ENCODE peak calls at places on chromosome 20, in ten cellular contexts. W is psoas muscle; O is nephron progenitor cell; E is activated CD8-positive, alpha-beta memory T cell treated with anti-CD3 and anti-CD28 coated beads, Interleukin-2, amount 50 U/mL, for 4 hours; B is cardiac fibroblast; H is aorta; N is CD4-positive, CD25-positive, alpha-beta regulatory T cell; I is kidney glomerular epithelial cell; J is stimulated activated naive CD4-positive, alpha-beta T cell; V is CD8-positive, alpha-beta memory T cell. K is an unnamed sample.

GRCh38 chr20:18524646-18525045 is 16.9 kb downstream of the SEC23B start:
- DNase-seq in W (no peak), O (no peak), E (no peak), B (peak; percentile 84), H (no peak), N (no peak), I (no peak), J (no peak), V (no peak), K (no peak)

GRCh38 chr20:57627339-57627738 is 7.1 kb upstream of the ZBP1 start:
- DNase-seq in W (no peak), O (no peak), E (no peak), B (no peak), H (peak; percentile 23), N (no peak), I (no peak), J (no peak), V (no peak), K (no peak)

GRCh38 chr20:47440857-47441773 is 60.6 kb upstream of the NCOA3 start:
- DNase-seq in W (no peak), O (no peak), E (no peak), B (no peak), H (peak; percentile 23), N (no peak), I (peak; percentile 25), J (no peak), V (no peak), K (no peak)

GRCh38 chr20:24245093-24245492 is 224.3 kb upstream of the SYNDIG1 start:
- DNase-seq in W (no peak), O (no peak), E (no peak), B (no peak), H (no peak), N (no peak), I (no peak), J (no peak), V (no peak), K (no peak)

GRCh38 chr20:4244700-4245485 is 229.5 kb upstream of the RNF24 start:
- DNase-seq in W (no peak), O (no peak), E (no peak), B (no peak), H (no peak), N (no peak), I (no peak), J (no peak), V (no peak), K (no peak)

GRCh38 chr20:37336369-37337207 is 9.4 kb upstream of the SRC start:
- DNase-seq in W (peak; percentile 56), O (peak; percentile 75), E (peak; percentile 31), B (peak; percentile 39), H (peak; percentile 75), N (peak; percentile 26), I (peak; percentile 54), J (no peak), V (peak; percentile 40), K (no peak)

GRCh38 chr20:19998990-19999705 is 18.0 kb upstream of the NAA20 start:
- DNase-seq in W (no peak), O (no peak), E (no peak), B (no peak), H (no peak), N (no peak), I (no peak), J (no peak), V (no peak), K (no peak)

GRCh38 chr20:43981535-43981934 is 66.9 kb downstream of the TOX2 start:
- DNase-seq in W (no peak), O (no peak), E (no peak), B (no peak), H (no peak), N (no peak), I (no peak), J (no peak), V (no peak), K (no peak)

GRCh38 chr20:58389324-58389967 is 417 bp downstream of the VAPB start:
- DNase-seq in W (peak; percentile 52), O (peak; percentile 51), E (no peak), B (peak; percentile 40), H (no peak), N (peak; percentile 59), I (no peak), J (no peak), V (no peak), K (no peak)

GRCh38 chr20:47970282-47970903 is 185.1 kb upstream of the SULF2 start:
- DNase-seq in W (no peak), O (no peak), E (no peak), B (no peak), H (no peak), N (no peak), I (no peak), J (no peak), V (no peak), K (no peak)

GRCh38 chr20:63628246-63628975 is 1.5 kb upstream of the GMEB2 start:
- DNase-seq in W (peak; percentile 59), O (peak; percentile 26), E (peak; percentile 62), B (peak; percentile 85), H (peak; percentile 73), N (peak; percentile 75), I (peak; percentile 60), J (peak; percentile 40), V (peak; percentile 59), K (no peak)

GRCh38 chr20:48107560-48107959 is 322.3 kb upstream of the SULF2 start:
- DNase-seq in W (no peak), O (no peak), E (no peak), B (peak; percentile 9), H (no peak), N (no peak), I (no peak), J (no peak), V (no peak), K (no peak)

GRCh38 chr20:15902493-15902892 is 670.8 kb downstream of the KIF16B start:
- DNase-seq in W (no peak), O (peak; percentile 33), E (no peak), B (no peak), H (no peak), N (no peak), I (no peak), J (no peak), V (no peak), K (peak; percentile 3)

GRCh38 chr20:36311141-36311853 is 5.2 kb downstream of the DLGAP4 start:
- DNase-seq in W (no peak), O (no peak), E (no peak), B (peak; percentile 11), H (no peak), N (no peak), I (no peak), J (no peak), V (no peak), K (no peak)

GRCh38 chr20:32215729-32216128 is 8.0 kb downstream of the POFUT1 start:
- DNase-seq in W (no peak), O (no peak), E (no peak), B (no peak), H (no peak), N (no peak), I (no peak), J (no peak), V (no peak), K (no peak)

GRCh38 chr20:967796-968742 is 34.0 kb downstream of the RSPO4 start:
- DNase-seq in W (no peak), O (no peak), E (no peak), B (peak; percentile 56), H (no peak), N (peak; percentile 55), I (no peak), J (no peak), V (no peak), K (no peak)

GRCh38 chr20:6480328-6481030 is 287.0 kb upstream of the BMP2 start:
- DNase-seq in W (no peak), O (no peak), E (no peak), B (no peak), H (no peak), N (no peak), I (no peak), J (no peak), V (no peak), K (no peak)

K was measured in neural crest cell.